ENCODE peak calls at places on chromosomes 7 and 10, in four cellular contexts. F, S, H and I are unnamed samples.

GRCh38 chr7:100157334-100158228 is 942 bp downstream of the TRAPPC14 start:
- DNase-seq in F (no peak), S (peak), H (no peak), I (peak)

GRCh38 chr7:117216436-117217069 is 106.3 kb downstream of the WNT2 start:
- DNase-seq in F (no peak), S (no peak), H (no peak), I (no peak)

GRCh38 chr10:97499561-97500296 is 1.0 kb downstream of the UBTD1 start:
- DNase-seq in F (no peak), S (peak), H (peak), I (no peak)

GRCh38 chr7:129825005-129825553 is 127.7 kb downstream of the UBE2H start:
- DNase-seq in F (peak), S (peak), H (peak), I (peak)

GRCh38 chr7:41163991-41164390 is 538.9 kb downstream of the INHBA start:
- DNase-seq in F (no peak), S (no peak), H (no peak), I (no peak)

GRCh38 chr10:121365566-121365965 is 232.7 kb downstream of the FGFR2 start:
- DNase-seq in F (no peak), S (no peak), H (no peak), I (no peak)

GRCh38 chr7:2014391-2015241 is 218.1 kb downstream of the MAD1L1 start:
- DNase-seq in F (no peak), S (no peak), H (peak), I (no peak)

GRCh38 chr7:107152011-107152410 is 16.8 kb upstream of the HBP1 start:
- DNase-seq in F (no peak), S (peak), H (no peak), I (no peak)

GRCh38 chr10:132422931-132423813 is 26.2 kb downstream of the PWWP2B start:
- DNase-seq in F (no peak), S (no peak), H (no peak), I (no peak)

GRCh38 chr7:28125381-28126046 is 55.1 kb downstream of the JAZF1 start:
- DNase-seq in F (no peak), S (peak), H (no peak), I (no peak)

GRCh38 chr7:106731637-106732036 is 70.7 kb upstream of the CCDC71L start:
- DNase-seq in F (no peak), S (peak), H (no peak), I (no peak)

GRCh38 chr10:33133557-33133956 is 175.5 kb upstream of the ITGB1 start:
- DNase-seq in F (no peak), S (no peak), H (no peak), I (no peak)

GRCh38 chr7:21253740-21254687 is 173.9 kb upstream of the SP4 start:
- DNase-seq in F (peak), S (peak), H (no peak), I (peak)

GRCh38 chr10:88236121-88236743 is 346.9 kb downstream of the RNLS start:
- DNase-seq in F (no peak), S (peak), H (no peak), I (no peak)

GRCh38 chr10:22505923-22506685 is 160.8 kb downstream of the SPAG6 start:
- DNase-seq in F (peak), S (peak), H (no peak), I (peak)

GRCh38 chr10:29932991-29933390 is 126.4 kb downstream of the JCAD start:
- DNase-seq in F (peak), S (no peak), H (no peak), I (no peak)

GRCh38 chr7:32957326-32958045 is at the start of gene FKBP9:
- DNase-seq in F (peak), S (peak), H (peak), I (peak)

GRCh38 chr10:132417957-132418441 is 21.0 kb downstream of the PWWP2B start:
- DNase-seq in F (no peak), S (peak), H (no peak), I (no peak)

GRCh38 chr10:12710157-12710556 is 291.4 kb downstream of the CCDC3 start:
- DNase-seq in F (no peak), S (no peak), H (no peak), I (no peak)

GRCh38 chr10:101330236-101331225 is 23.4 kb upstream of the BTRC start:
- DNase-seq in F (no peak), S (peak), H (no peak), I (no peak)

GRCh38 chr10:77308084-77308732 is 329.4 kb downstream of the KCNMA1 start:
- DNase-seq in F (no peak), S (no peak), H (no peak), I (no peak)

GRCh38 chr7:134804351-134804750 is 24.9 kb downstream of the CALD1 start:
- DNase-seq in F (no peak), S (peak), H (no peak), I (no peak)

GRCh38 chr10:29811751-29812427 is 177.1 kb upstream of the SVIL start:
- DNase-seq in F (no peak), S (peak), H (peak), I (no peak)

GRCh38 chr7:2047272-2047581 is 185.5 kb downstream of the MAD1L1 start:
- DNase-seq in F (no peak), S (no peak), H (peak), I (no peak)

GRCh38 chr10:62038609-62039190 is 137.2 kb downstream of the ARID5B start:
- DNase-seq in F (peak), S (peak), H (peak), I (peak)

GRCh38 chr10:62589689-62590088 is 214.8 kb upstream of the ADO start:
- DNase-seq in F (no peak), S (peak), H (no peak), I (no peak)

GRCh38 chr10:8314486-8314885 is 260.0 kb downstream of the GATA3 start:
- DNase-seq in F (no peak), S (no peak), H (no peak), I (no peak)

GRCh38 chr7:1112625-1113547 is 25.0 kb downstream of the GPER1 start:
- DNase-seq in F (no peak), S (no peak), H (peak), I (no peak)

GRCh38 chr7:94436018-94436604 is 41.4 kb downstream of the COL1A2 start:
- DNase-seq in F (peak), S (peak), H (no peak), I (peak)

GRCh38 chr7:123580406-123581161 is 21.0 kb upstream of the ASB15 start:
- DNase-seq in F (peak), S (peak), H (no peak), I (no peak)

GRCh38 chr10:131677671-131678070 is 223.1 kb upstream of the PPP2R2D start:
- DNase-seq in F (no peak), S (no peak), H (no peak), I (no peak)

GRCh38 chr7:158472631-158473030 is 115.0 kb downstream of the PTPRN2 start:
- DNase-seq in F (no peak), S (no peak), H (no peak), I (no peak)

GRCh38 chr7:28996836-28997235 is 38.7 kb upstream of the TRIL start:
- DNase-seq in F (no peak), S (no peak), H (no peak), I (no peak)

GRCh38 chr7:94324380-94325120 is 70.1 kb upstream of the COL1A2 start:
- DNase-seq in F (no peak), S (no peak), H (no peak), I (no peak)

GRCh38 chr7:87671-88070 is 104.7 kb upstream of the FAM20C start:
- DNase-seq in F (no peak), S (no peak), H (no peak), I (no peak)

GRCh38 chr10:115432188-115432819 is 339.1 kb downstream of the ATRNL1 start:
- DNase-seq in F (peak), S (peak), H (no peak), I (no peak)

GRCh38 chr10:52615349-52615748 is 157.2 kb downstream of the MBL2 start:
- DNase-seq in F (no peak), S (no peak), H (no peak), I (no peak)

GRCh38 chr10:72170733-72171132 is 45.1 kb upstream of the ANAPC16 start:
- DNase-seq in F (no peak), S (no peak), H (no peak), I (no peak)

GRCh38 chr7:375901-376305 is 85.9 kb downstream of the FOXL3 start:
- DNase-seq in F (no peak), S (no peak), H (no peak), I (no peak)

GRCh38 chr7:79529896-79530235 is 76.4 kb upstream of the MAGI2 start:
- DNase-seq in F (no peak), S (no peak), H (no peak), I (no peak)